ENCODE peak calls at places on chromosome 3, in seven cellular contexts. I is bronchial epithelial cell, M is stomach, K is BJ, Z is body of pancreas, E is adrenal gland, P is tibial nerve. W is an unnamed sample.

GRCh38 chr3:140128217-140129137 is 193.5 kb downstream of the CLSTN2 start:
- DNase-seq in E (peak; percentile 57), I (peak; percentile 7), P (no peak), M (peak; percentile 29), K (no peak), Z (peak; percentile 70), W (no peak)

GRCh38 chr3:10504161-10505049 is 981 bp downstream of the ATP2B2 start:
- DNase-seq in M (no peak), I (no peak), E (no peak), P (no peak), Z (no peak), K (no peak), W (no peak)

GRCh38 chr3:108406661-108407206 is 103.7 kb downstream of the MYH15 start:
- DNase-seq in E (no peak), I (peak; percentile 54), Z (peak; percentile 23), M (no peak), P (peak; percentile 40), K (no peak), W (no peak)

GRCh38 chr3:27568393-27568792 is 84.2 kb upstream of the SLC4A7 start:
- DNase-seq in K (peak; percentile 51), P (peak; percentile 59), I (peak; percentile 84), M (peak; percentile 34), E (peak; percentile 80), Z (peak; percentile 48), W (peak; percentile 36)

GRCh38 chr3:149820183-149820582 is 7.2 kb downstream of the RNF13 start:
- DNase-seq in I (peak; percentile 40), K (no peak), Z (no peak), M (no peak), E (no peak), P (no peak), W (no peak)

GRCh38 chr3:187850256-187851010 is 105.2 kb upstream of the BCL6 start:
- DNase-seq in K (no peak), I (peak; percentile 71), M (no peak), P (peak; percentile 73), Z (peak; percentile 10), E (no peak), W (peak; percentile 48)

GRCh38 chr3:134795776-134796312 is 784 bp downstream of the EPHB1 start:
- DNase-seq in K (no peak), M (no peak), E (peak; percentile 48), Z (no peak), I (no peak), P (no peak), W (peak; percentile 28)

GRCh38 chr3:39165518-39165917 is 12.1 kb upstream of the CSRNP1 start:
- DNase-seq in Z (no peak), I (no peak), P (no peak), E (no peak), M (no peak), K (no peak), W (no peak)

GRCh38 chr3:100407977-100408532 is 6.7 kb downstream of the LNP1 start:
- DNase-seq in P (no peak), Z (no peak), M (no peak), I (no peak), K (no peak), E (no peak), W (no peak)

GRCh38 chr3:89098964-89099585 is 8.3 kb upstream of the EPHA3 start:
- DNase-seq in M (peak; percentile 49), E (peak; percentile 73), Z (peak; percentile 61), P (peak; percentile 12), I (peak; percentile 62), K (no peak), W (peak; percentile 41)

GRCh38 chr3:153078826-153079225 is 83.2 kb upstream of the RAP2B start:
- DNase-seq in E (no peak), M (no peak), I (no peak), P (no peak), Z (no peak), K (no peak), W (no peak)

GRCh38 chr3:152128356-152128755 is 140.4 kb upstream of the MBNL1 start:
- DNase-seq in E (no peak), P (no peak), I (no peak), Z (no peak), K (peak; percentile 9), M (no peak), W (no peak)

GRCh38 chr3:66470956-66471686 is 29.7 kb downstream of the LRIG1 start:
- DNase-seq in I (no peak), Z (no peak), P (no peak), E (no peak), M (no peak), K (no peak), W (no peak)

GRCh38 chr3:23923786-23924185 is 6.9 kb downstream of the RPL15 start:
- DNase-seq in M (no peak), Z (no peak), I (no peak), E (no peak), P (no peak), K (no peak), W (no peak)

GRCh38 chr3:183895296-183895695 is 10.6 kb upstream of the PARL start:
- DNase-seq in Z (peak; percentile 51), M (no peak), E (peak; percentile 65), K (no peak), P (peak; percentile 26), I (peak; percentile 47), W (no peak)

GRCh38 chr3:33787328-33788009 is 11.0 kb upstream of the PDCD6IP start:
- DNase-seq in Z (peak; percentile 69), M (peak; percentile 61), E (peak; percentile 87), P (peak; percentile 68), I (peak; percentile 66), K (no peak), W (peak; percentile 56)

GRCh38 chr3:105731686-105732085 is 137.1 kb downstream of the CBLB start:
- DNase-seq in K (no peak), Z (no peak), P (no peak), I (no peak), E (no peak), M (no peak), W (no peak)

GRCh38 chr3:70556056-70556455 is 243.6 kb upstream of the MDFIC2 start:
- DNase-seq in K (no peak), E (no peak), Z (no peak), I (peak; percentile 67), M (no peak), P (no peak), W (no peak)

GRCh38 chr3:152382312-152383135 is 113.8 kb downstream of the MBNL1 start:
- DNase-seq in E (no peak), M (no peak), P (no peak), I (no peak), K (no peak), Z (no peak), W (no peak)

GRCh38 chr3:134059680-134060560 is 30.2 kb upstream of the SLCO2A1 start:
- DNase-seq in K (no peak), M (no peak), I (no peak), P (no peak), Z (no peak), E (no peak), W (no peak)

GRCh38 chr3:31079691-31080090 is 185.2 kb upstream of the GADL1 start:
- DNase-seq in M (no peak), P (no peak), Z (no peak), I (no peak), E (no peak), K (no peak), W (no peak)

GRCh38 chr3:9028134-9028533 is 64.9 kb upstream of the RAD18 start:
- DNase-seq in P (peak; percentile 68), Z (peak; percentile 92), M (peak; percentile 96), K (no peak), E (peak; percentile 96), I (no peak), W (peak; percentile 90)

GRCh38 chr3:16908006-16908405 is 23.3 kb downstream of the PLCL2 start:
- DNase-seq in Z (no peak), P (no peak), M (no peak), E (no peak), I (no peak), K (no peak), W (no peak)

GRCh38 chr3:132675408-132675807 is 15.3 kb downstream of the UBA5 start:
- DNase-seq in K (no peak), P (no peak), E (no peak), M (no peak), I (no peak), Z (no peak), W (no peak)
- H3K36me3 ChIP-seq in K (peaks cover 5% of the 10 kb centered on the region), P (peaks cover 6% of the 10 kb centered on the region), E (peaks cover 81% of the 10 kb centered on the region), M (peaks cover 19% of the 10 kb centered on the region), I (peaks cover 2% of the 10 kb centered on the region), Z (peaks cover 36% of the 10 kb centered on the region), W (peaks cover 4% of the 10 kb centered on the region)

DNA sequence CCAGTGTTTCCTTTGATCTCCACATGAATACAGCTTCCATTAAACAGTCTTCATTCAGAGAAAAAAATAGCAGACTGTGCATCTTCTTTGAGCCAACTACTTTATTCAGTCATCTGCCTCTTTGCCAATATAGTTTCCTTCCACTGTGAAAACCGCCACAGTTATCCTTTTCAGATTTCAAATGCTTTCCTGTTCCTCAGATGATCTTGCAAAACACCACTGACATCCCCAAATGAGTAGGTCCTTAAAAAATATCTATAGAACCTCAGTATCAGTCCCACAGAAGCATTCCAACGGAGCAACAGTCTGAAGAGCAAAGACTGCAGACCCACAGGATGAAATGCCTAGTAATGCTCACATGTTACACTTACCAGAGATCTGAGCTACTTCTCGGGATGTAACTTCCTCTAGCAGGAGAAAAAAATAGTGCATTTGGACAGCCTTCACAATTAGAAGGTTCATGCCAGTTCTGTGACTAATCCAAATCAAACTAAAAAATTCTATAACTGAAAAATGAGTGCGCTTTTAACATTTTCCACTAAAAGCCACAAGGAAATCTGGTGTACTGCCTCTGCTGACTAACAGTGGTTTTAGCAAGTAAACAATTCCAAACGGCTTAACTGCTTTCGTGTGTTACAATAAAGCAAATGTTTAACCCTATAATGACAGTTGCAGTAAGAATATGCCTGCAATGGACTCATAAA is at the start of gene ANKRD28:
- DNase-seq in E (no peak), K (peak; percentile 97), P (no peak), M (no peak), I (peak; percentile 89), Z (no peak), W (no peak)
- TF ChIP-seq CTCF in E (no peak), K (peak; percentile 45), P (peak; percentile 22), M (no peak), I (peak; percentile 10), Z (no peak), W (no peak)

GRCh38 chr3:42802876-42803799 is 1.2 kb downstream of the HIGD1A start:
- DNase-seq in I (peak; percentile 31), E (no peak), Z (peak; percentile 31), K (no peak), M (no peak), P (no peak), W (no peak)
- H3K27me3 ChIP-seq in I (no peaks in the 10 kb centered on the region), E (no peaks in the 10 kb centered on the region), Z (no peaks in the 10 kb centered on the region), K (no peaks in the 10 kb centered on the region), M (no peaks in the 10 kb centered on the region), P (no peaks in the 10 kb centered on the region), W (no peaks in the 10 kb centered on the region)

DNA sequence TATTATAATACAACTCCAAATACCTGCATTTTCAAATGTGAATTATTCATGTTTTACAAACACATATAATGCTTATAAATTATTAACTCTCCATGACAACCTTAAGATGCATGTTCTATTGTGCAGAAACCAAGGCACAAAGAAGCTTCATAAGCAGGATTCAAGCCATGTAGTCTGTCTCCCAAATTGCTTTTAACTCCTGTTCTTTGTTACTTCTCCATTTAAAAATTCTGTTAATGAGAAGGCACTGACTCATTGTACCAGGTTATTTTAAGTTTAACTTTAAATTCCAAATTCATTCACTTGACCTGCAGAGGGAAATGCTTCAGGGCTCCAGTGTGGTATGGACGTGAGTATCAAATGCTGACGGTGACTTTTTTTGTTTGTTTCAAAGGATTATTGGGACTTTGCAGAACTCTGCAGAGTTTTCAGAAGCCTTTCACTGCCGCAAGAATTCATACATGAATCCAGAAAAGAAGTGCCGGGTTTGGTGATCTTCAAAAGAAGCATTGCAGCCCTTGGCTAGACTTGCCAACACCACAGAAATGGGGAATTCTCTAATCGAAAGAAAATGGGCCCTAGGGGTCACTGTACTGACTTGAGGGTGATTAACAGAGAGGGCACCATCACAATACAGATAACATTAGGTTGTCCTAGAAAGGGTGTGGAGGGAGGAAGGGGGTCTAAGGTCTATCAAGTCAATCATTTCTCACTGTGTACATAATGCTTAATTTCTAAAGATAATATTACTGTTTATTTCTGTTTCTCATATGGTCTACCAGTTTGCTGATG is 100.0 kb downstream of the MME start:
- DNase-seq in P (no peak), Z (no peak), M (no peak), K (no peak), E (no peak), I (no peak), W (no peak)
- H3K36me3 ChIP-seq in P (no peaks in the 10 kb centered on the region), Z (no peaks in the 10 kb centered on the region), M (no peaks in the 10 kb centered on the region), K (peaks cover 13% of the 10 kb centered on the region), E (no peaks in the 10 kb centered on the region), I (no peaks in the 10 kb centered on the region), W (no peaks in the 10 kb centered on the region)